ENCODE peak calls at places on chromosomes 6 and 20, in ten cellular contexts. M, H, J, Y, P, E, O, L, A and T are unnamed samples.

GRCh38 chr6:125747589-125748533 is 1.6 kb upstream of the HEY2 start:
- DNase-seq in J (peak), P (no peak), E (peak), A (peak), L (no peak), H (peak), Y (peak), M (peak), O (peak), T (no peak)

GRCh38 chr20:1451092-1451491 is 15.6 kb downstream of the NSFL1C start:
- DNase-seq in P (no peak), E (no peak), O (no peak), H (no peak), A (no peak), M (no peak), J (no peak), L (no peak), Y (no peak), T (no peak)

GRCh38 chr20:59010995-59011873 is 4.2 kb upstream of the CTSZ start:
- DNase-seq in H (peak), O (no peak), M (peak), P (no peak), Y (no peak), L (no peak), E (no peak), J (peak), A (peak), T (peak)

GRCh38 chr6:12363651-12364381 is 73.7 kb downstream of the EDN1 start:
- DNase-seq in O (no peak), Y (no peak), J (no peak), M (no peak), L (no peak), H (peak), E (no peak), A (no peak), P (peak), T (no peak)

GRCh38 chr20:50957276-50957675 is 1.1 kb downstream of the DPM1 start:
- DNase-seq in O (no peak), J (no peak), Y (no peak), H (no peak), M (no peak), A (peak), L (no peak), E (no peak), P (no peak), T (no peak)

GRCh38 chr6:150256618-150257272 is 112.1 kb upstream of the IYD start:
- DNase-seq in H (no peak), P (no peak), J (no peak), M (peak), O (no peak), Y (no peak), A (peak), E (no peak), L (no peak), T (no peak)

GRCh38 chr20:2299301-2299700 is 3.5 kb downstream of the TGM3 start:
- DNase-seq in E (peak), O (no peak), J (no peak), H (peak), Y (no peak), A (peak), P (no peak), L (no peak), M (no peak), T (no peak)

GRCh38 chr6:31822038-31822821 is 5.3 kb upstream of the HSPA1B start:
- DNase-seq in H (peak), L (no peak), J (no peak), Y (peak), M (peak), A (peak), P (peak), O (peak), E (peak), T (no peak)

GRCh38 chr20:1122388-1123315 is 4.2 kb downstream of the PSMF1 start:
- DNase-seq in H (peak), L (no peak), O (no peak), E (peak), M (peak), P (no peak), A (peak), Y (no peak), J (peak), T (no peak)

GRCh38 chr6:89952696-89953095 is 58.4 kb downstream of the GJA10 start:
- DNase-seq in Y (peak), L (peak), J (no peak), E (no peak), M (peak), O (no peak), P (no peak), A (peak), H (no peak), T (peak)

GRCh38 chr6:97186416-97186999 is 96.5 kb downstream of the MMS22L start:
- DNase-seq in O (peak), E (peak), M (peak), P (peak), H (peak), A (peak), Y (peak), J (peak), L (peak), T (peak)

GRCh38 chr6:14910692-14911547 is 334.9 kb upstream of the JARID2 start:
- DNase-seq in O (no peak), M (peak), L (no peak), H (no peak), A (no peak), J (no peak), Y (peak), E (peak), P (peak), T (no peak)

GRCh38 chr20:50272413-50273120 is 81.9 kb downstream of the CEBPB start:
- DNase-seq in P (no peak), M (no peak), L (no peak), J (no peak), H (no peak), O (no peak), E (no peak), Y (no peak), A (no peak), T (no peak)

GRCh38 chr6:49918787-49919186 is 45.2 kb downstream of the DEFB114 start:
- DNase-seq in A (no peak), H (no peak), E (no peak), O (peak), L (no peak), Y (no peak), J (no peak), P (no peak), M (no peak), T (no peak)

GRCh38 chr6:16337280-16337975 is 99.0 kb downstream of the GMPR start:
- DNase-seq in Y (no peak), O (no peak), H (no peak), E (peak), P (no peak), A (peak), L (no peak), M (peak), J (no peak), T (peak)